ENCODE peak calls at places on chromosomes 4 and X, in ten cellular contexts. Z is right atrium auricular region; D is Calu3; V is AG08396; G is GM06990; X is activated naive CD8-positive, alpha-beta T cell treated with anti-CD3 and anti-CD28 coated beads for 36 hours; B is stimulated activated CD4-positive, alpha-beta T cell treated with anti-CD3 and anti-CD28 coated beads, TNF-alpha, amount 100 ng/mL, for 1 hour; C is HCT116; J is heart left ventricle; N is fibroblast of lung. O is an unnamed sample.

GRCh38 chr4:84916233-84916632 is 50.3 kb downstream of the WDFY3 start:
- DNase-seq in Z (no peak), D (no peak), V (no peak), G (no peak), X (no peak), B (no peak), C (no peak), J (no peak), N (no peak), O (no peak)

GRCh38 chrX:13695601-13696115 is 6.7 kb downstream of the RAB9A start:
- DNase-seq in Z (no peak), D (no peak), V (no peak), G (no peak), X (no peak), B (no peak), C (no peak), J (no peak), N (no peak), O (no peak)

GRCh38 chr4:183260491-183261151 is 59.5 kb downstream of the CLDN22 start:
- DNase-seq in Z (no peak), D (no peak), V (no peak), G (no peak), X (no peak), B (no peak), C (no peak), J (no peak), N (no peak), O (no peak)

GRCh38 chrX:96407043-96407442 is 277.6 kb upstream of the DIAPH2 start:
- DNase-seq in Z (no peak), D (peak), V (peak), G (no peak), X (no peak), B (no peak), C (no peak), J (no peak), N (peak), O (no peak)

GRCh38 chrX:16320765-16321355 is 153.6 kb downstream of the MAGEB17 start:
- DNase-seq in Z (no peak), D (no peak), V (peak), G (no peak), X (no peak), B (no peak), C (no peak), J (no peak), N (peak), O (no peak)

GRCh38 chr4:152572417-152573086 is 36.7 kb upstream of the FBXW7 start:
- DNase-seq in Z (no peak), D (peak), V (no peak), G (no peak), X (no peak), B (no peak), C (no peak), J (no peak), N (peak), O (no peak)

GRCh38 chr4:77418333-77418732 is 187.3 kb upstream of the CXCL13 start:
- DNase-seq in Z (no peak), D (peak), V (no peak), G (no peak), X (no peak), B (no peak), C (peak), J (no peak), N (no peak), O (no peak)

GRCh38 chr4:7004331-7004730 is 38.8 kb upstream of the TADA2B start:
- DNase-seq in Z (no peak), D (no peak), V (no peak), G (no peak), X (no peak), B (no peak), C (no peak), J (no peak), N (no peak), O (no peak)

GRCh38 chr4:7429069-7429416 is 5.7 kb downstream of the PSAPL1 start:
- DNase-seq in Z (peak), D (no peak), V (no peak), G (no peak), X (no peak), B (no peak), C (no peak), J (peak), N (no peak), O (no peak)

GRCh38 chr4:102868782-102869568 is at the start of gene CISD2:
- DNase-seq in Z (peak), D (peak), V (peak), G (peak), X (peak), B (peak), C (peak), J (peak), N (peak), O (peak)

GRCh38 chr4:72314869-72315268 is 254.2 kb downstream of the ADAMTS3 start:
- DNase-seq in Z (no peak), D (no peak), V (peak), G (no peak), X (no peak), B (no peak), C (no peak), J (no peak), N (peak), O (no peak)

GRCh38 chr4:105558277-105558676 is 5.9 kb downstream of the ARHGEF38 start:
- DNase-seq in Z (no peak), D (no peak), V (no peak), G (no peak), X (no peak), B (no peak), C (no peak), J (no peak), N (no peak), O (no peak)

GRCh38 chr4:108466936-108467902 is 153.2 kb upstream of the RPL34 start:
- DNase-seq in Z (no peak), D (no peak), V (peak), G (peak), X (peak), B (no peak), C (peak), J (no peak), N (peak), O (no peak)

GRCh38 chrX:53435997-53436396 is 1.8 kb upstream of the HSD17B10 start:
- DNase-seq in Z (peak), D (peak), V (peak), G (no peak), X (peak), B (peak), C (peak), J (peak), N (peak), O (peak)

GRCh38 chrX:117860517-117860916 is 256.1 kb downstream of the KLHL13 start:
- DNase-seq in Z (no peak), D (no peak), V (no peak), G (no peak), X (no peak), B (no peak), C (no peak), J (no peak), N (no peak), O (no peak)

GRCh38 chr4:74395633-74396032 is 30.7 kb downstream of the EREG start:
- DNase-seq in Z (no peak), D (no peak), V (peak), G (no peak), X (no peak), B (no peak), C (no peak), J (no peak), N (peak), O (peak)

GRCh38 chr4:8559011-8559410 is 21.2 kb upstream of the GPR78 start:
- DNase-seq in Z (no peak), D (no peak), V (no peak), G (no peak), X (no peak), B (no peak), C (no peak), J (peak), N (no peak), O (no peak)

GRCh38 chr4:6095023-6095817 is 77.0 kb upstream of the C4orf50 start:
- DNase-seq in Z (no peak), D (no peak), V (no peak), G (no peak), X (no peak), B (no peak), C (no peak), J (no peak), N (no peak), O (no peak)

GRCh38 chr4:22077571-22077970 is 129.0 kb upstream of the KCNIP4 start:
- DNase-seq in Z (no peak), D (no peak), V (no peak), G (no peak), X (no peak), B (no peak), C (no peak), J (no peak), N (no peak), O (no peak)

GRCh38 chrX:106912864-106913263 is 7.3 kb upstream of the CLDN2 start:
- DNase-seq in Z (no peak), D (no peak), V (no peak), G (no peak), X (no peak), B (no peak), C (no peak), J (no peak), N (peak), O (no peak)

GRCh38 chrX:6226646-6227444 is 1.8 kb downstream of the NLGN4X start:
- DNase-seq in Z (no peak), D (no peak), V (no peak), G (peak), X (no peak), B (no peak), C (no peak), J (no peak), N (no peak), O (no peak)

GRCh38 chr4:74424111-74424510 is 20.8 kb upstream of the AREG start:
- DNase-seq in Z (no peak), D (no peak), V (no peak), G (no peak), X (no peak), B (no peak), C (no peak), J (no peak), N (no peak), O (no peak)

GRCh38 chr4:153573881-153574807 is 108.0 kb downstream of the TMEM131L start:
- DNase-seq in Z (peak), D (peak), V (peak), G (peak), X (peak), B (peak), C (peak), J (peak), N (peak), O (peak)

GRCh38 chrX:153817291-153817690 is 13.1 kb downstream of the PDZD4 start:
- DNase-seq in Z (no peak), D (no peak), V (no peak), G (no peak), X (no peak), B (no peak), C (no peak), J (no peak), N (no peak), O (no peak)

GRCh38 chrX:15686818-15687685 is 22.4 kb upstream of the CLTRN start:
- DNase-seq in Z (no peak), D (peak), V (peak), G (no peak), X (peak), B (no peak), C (peak), J (no peak), N (peak), O (peak)

GRCh38 chrX:150324035-150324728 is 38.9 kb upstream of the MAMLD1 start:
- DNase-seq in Z (no peak), D (peak), V (peak), G (no peak), X (no peak), B (no peak), C (peak), J (no peak), N (peak), O (peak)

GRCh38 chr4:99025506-99025905 is 30.0 kb downstream of the METAP1 start:
- DNase-seq in Z (no peak), D (peak), V (no peak), G (no peak), X (no peak), B (no peak), C (no peak), J (no peak), N (no peak), O (no peak)

GRCh38 chrX:107687445-107687844 is 59.1 kb downstream of the PRPS1 start:
- DNase-seq in Z (no peak), D (no peak), V (no peak), G (no peak), X (no peak), B (no peak), C (no peak), J (no peak), N (no peak), O (no peak)

GRCh38 chr4:38583102-38583501 is 80.9 kb upstream of the KLF3 start:
- DNase-seq in Z (peak), D (no peak), V (no peak), G (no peak), X (peak), B (no peak), C (no peak), J (no peak), N (no peak), O (no peak)